ENCODE peak calls at places on chromosomes 6 and 20, in four cellular contexts. One of them, this sample, is unnamed.
A peak's percentile ranks its signal among the peaks of the same experiment; 100 is the strongest.

GRCh38 chr6:107784669-107785068 is 39.4 kb downstream of the SCML4 start:
- DNase-seq in PC-3: no peak
- DNase-seq in HCT116: no peak
- DNase-seq in astrocyte: peak; percentile 57
- DNase-seq in this sample: no peak

GRCh38 chr20:40524071-40524470 is 165.0 kb downstream of the MAFB start:
- DNase-seq in astrocyte: peak; percentile 15
- DNase-seq in PC-3: no peak
- DNase-seq in HCT116: no peak
- DNase-seq in this sample: no peak

GRCh38 chr6:162576009-162576408 is 151.6 kb downstream of the PRKN start:
- DNase-seq in astrocyte: no peak
- DNase-seq in PC-3: no peak
- DNase-seq in HCT116: no peak
- DNase-seq in this sample: no peak

GRCh38 chr6:9086331-9086730 is 651.0 kb upstream of the SLC35B3 start:
- DNase-seq in HCT116: no peak
- DNase-seq in astrocyte: no peak
- DNase-seq in PC-3: no peak
- DNase-seq in this sample: no peak

GRCh38 chr6:112562348-112563220 is 215.5 kb downstream of the RFPL4B start:
- DNase-seq in PC-3: no peak
- DNase-seq in astrocyte: peak; percentile 61
- DNase-seq in HCT116: no peak
- DNase-seq in this sample: no peak

GRCh38 chr6:121260651-121261102 is 73.6 kb downstream of the TBC1D32 start:
- DNase-seq in astrocyte: peak; percentile 60
- DNase-seq in HCT116: no peak
- DNase-seq in PC-3: no peak
- DNase-seq in this sample: no peak

GRCh38 chr6:170276369-170277057 is 14.4 kb downstream of the DLL1 start:
- DNase-seq in PC-3: no peak
- DNase-seq in HCT116: no peak
- DNase-seq in astrocyte: no peak
- DNase-seq in this sample: no peak

GRCh38 chr6:126826315-126826714 is 292.2 kb upstream of the RSPO3 start:
- DNase-seq in PC-3: no peak
- DNase-seq in astrocyte: peak; percentile 14
- DNase-seq in HCT116: no peak
- DNase-seq in this sample: no peak

GRCh38 chr20:38113401-38114325 is 51.4 kb downstream of the TGM2 start:
- DNase-seq in HCT116: peak; percentile 27
- DNase-seq in PC-3: peak; percentile 40
- DNase-seq in astrocyte: no peak
- DNase-seq in this sample: peak; percentile 21

GRCh38 chr6:16055852-16056251 is 73.0 kb upstream of the MYLIP start:
- DNase-seq in PC-3: no peak
- DNase-seq in astrocyte: no peak
- DNase-seq in HCT116: no peak
- DNase-seq in this sample: no peak

GRCh38 chr20:58113706-58114105 is 114.7 kb downstream of the ANKRD60 start:
- DNase-seq in PC-3: no peak
- DNase-seq in HCT116: no peak
- DNase-seq in astrocyte: no peak
- DNase-seq in this sample: no peak

DNA sequence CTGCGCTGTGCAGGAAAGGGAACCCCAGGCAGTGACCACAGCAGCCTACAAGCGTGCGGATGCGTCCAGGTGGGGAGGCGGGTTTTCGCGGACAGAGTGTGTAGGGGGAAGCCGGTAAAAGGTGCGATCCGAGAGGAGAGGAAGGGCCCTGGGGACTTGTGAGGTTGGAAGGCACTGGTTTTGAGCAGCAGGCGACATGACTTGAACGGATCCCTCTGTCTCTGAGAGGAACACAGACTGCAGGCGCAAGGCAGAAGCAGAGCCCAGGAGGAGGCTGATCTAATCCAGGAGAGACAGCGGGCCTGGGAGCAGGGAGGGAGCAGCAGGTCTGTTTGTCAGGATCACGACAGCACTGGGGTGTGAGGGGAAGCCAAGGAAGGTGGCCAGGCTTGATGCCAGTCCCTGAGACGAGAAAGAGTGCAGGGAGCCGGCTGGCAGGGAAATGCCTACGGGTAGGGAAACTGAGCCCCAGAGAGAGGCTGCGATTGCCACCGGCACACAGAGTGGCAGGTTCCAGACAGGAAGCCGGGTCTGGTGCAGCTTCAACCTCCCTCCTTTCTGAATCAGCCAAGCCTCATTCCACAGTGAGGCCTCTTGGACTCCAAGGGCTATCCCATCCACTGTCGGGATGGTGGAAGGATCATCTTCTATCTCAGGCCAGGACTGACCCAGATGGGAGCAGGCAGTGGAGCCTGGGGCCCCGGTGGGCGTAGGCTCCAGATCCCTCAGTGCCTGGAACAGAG is 57.1 kb downstream of the HNF4A start:
- DNase-seq in PC-3: no peak
- DNase-seq in astrocyte: no peak
- DNase-seq in HCT116: no peak
- DNase-seq in this sample: no peak
- H2AFZ ChIP-seq in PC-3: no peak overlapping the region
- H2AFZ ChIP-seq in astrocyte: no peak overlapping the region
- H2AFZ ChIP-seq in HCT116: no peak overlapping the region
- H2AFZ ChIP-seq in this sample: no peak overlapping the region

GRCh38 chr6:31112478-31112877 is at the start of gene C6orf15:
- DNase-seq in HCT116: no peak
- DNase-seq in astrocyte: no peak
- DNase-seq in PC-3: peak; percentile 39
- DNase-seq in this sample: no peak

GRCh38 chr6:31113861-31114539 is 600 bp upstream of the PSORS1C1 start:
- DNase-seq in PC-3: no peak
- DNase-seq in astrocyte: peak; percentile 38
- DNase-seq in HCT116: no peak
- DNase-seq in this sample: no peak

GRCh38 chr6:31115941-31116560 is 1.5 kb downstream of the PSORS1C1 start:
- DNase-seq in astrocyte: no peak
- DNase-seq in HCT116: no peak
- DNase-seq in PC-3: no peak
- DNase-seq in this sample: no peak

GRCh38 chr6:31114970-31115849 is 610 bp downstream of the PSORS1C1 start:
- DNase-seq in astrocyte: peak; percentile 36
- DNase-seq in HCT116: peak; percentile 58
- DNase-seq in PC-3: peak; percentile 72
- DNase-seq in this sample: no peak

DNA sequence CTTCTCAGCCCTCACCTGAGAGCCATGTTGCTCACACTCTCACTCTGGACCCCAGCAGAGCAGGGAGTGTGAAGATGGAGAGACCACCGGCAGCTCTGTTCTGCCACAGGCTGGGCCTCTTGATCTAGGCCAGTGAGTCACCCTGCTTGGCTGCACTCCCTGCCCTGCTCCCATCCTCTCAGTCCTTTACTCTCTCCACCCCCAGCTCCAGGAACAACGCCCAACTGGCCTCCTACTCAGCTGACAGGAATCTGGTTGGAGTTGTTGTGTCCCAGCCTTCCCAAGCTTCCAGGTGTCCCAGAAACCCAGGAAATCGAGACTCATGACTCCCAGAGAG is at the start of gene PSORS1C1:
- DNase-seq in astrocyte: peak; percentile 95
- DNase-seq in HCT116: peak; percentile 90
- DNase-seq in PC-3: peak; percentile 97
- DNase-seq in this sample: no peak
- H2AFZ ChIP-seq in astrocyte: peak within 1 kb of the TSS; percentile 54
- H2AFZ ChIP-seq in HCT116: peak within 1 kb of the TSS; percentile 43
- H2AFZ ChIP-seq in PC-3: peak within 1 kb of the TSS; percentile 37
- H2AFZ ChIP-seq in this sample: no peak within 1 kb of the TSS

GRCh38 chr6:133609404-133610270 is 279.3 kb upstream of the TCF21 start:
- DNase-seq in PC-3: peak; percentile 95
- DNase-seq in HCT116: peak; percentile 85
- DNase-seq in astrocyte: peak; percentile 99
- DNase-seq in this sample: no peak
- H2AFZ ChIP-seq in PC-3: no peak overlapping the region
- H2AFZ ChIP-seq in HCT116: no peak overlapping the region
- H2AFZ ChIP-seq in astrocyte: no peak overlapping the region
- H2AFZ ChIP-seq in this sample: no peak overlapping the region

GRCh38 chr6:6439778-6440177 is 119.3 kb upstream of the F13A1 start:
- DNase-seq in PC-3: no peak
- DNase-seq in HCT116: no peak
- DNase-seq in astrocyte: no peak
- DNase-seq in this sample: no peak
- H2AFZ ChIP-seq in PC-3: no peak overlapping the region
- H2AFZ ChIP-seq in HCT116: no peak overlapping the region
- H2AFZ ChIP-seq in astrocyte: no peak overlapping the region
- H2AFZ ChIP-seq in this sample: peak overlapping the region; percentile 63

DNA sequence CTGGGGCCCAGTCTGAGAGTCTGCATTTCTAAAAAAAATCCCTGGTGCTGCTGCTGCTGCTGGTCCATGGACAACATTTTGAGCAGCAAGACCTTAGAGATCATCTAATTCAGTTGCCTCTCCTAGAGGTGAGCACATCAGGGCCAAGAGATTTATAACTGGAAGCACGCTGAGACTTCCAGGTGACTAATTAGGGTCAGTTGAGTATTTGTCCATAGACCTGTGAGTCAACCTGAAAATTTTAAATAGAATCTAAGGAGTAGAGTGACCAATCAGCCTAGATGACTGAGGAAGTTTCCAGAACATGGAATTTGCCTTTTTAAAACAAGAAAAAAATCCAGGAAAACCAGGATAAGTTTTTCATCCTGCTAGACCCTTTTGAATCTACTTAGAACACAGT is 221.4 kb downstream of the PKHD1 start:
- DNase-seq in astrocyte: no peak
- DNase-seq in HCT116: no peak
- DNase-seq in PC-3: peak; percentile 81
- DNase-seq in this sample: no peak
- H2AFZ ChIP-seq in astrocyte: no peak overlapping the region
- H2AFZ ChIP-seq in HCT116: no peak overlapping the region
- H2AFZ ChIP-seq in PC-3: no peak overlapping the region
- H2AFZ ChIP-seq in this sample: no peak overlapping the region

GRCh38 chr6:19836799-19837510 is at the start of gene ID4:
- DNase-seq in astrocyte: peak; percentile 95
- DNase-seq in HCT116: no peak
- DNase-seq in PC-3: peak; percentile 12
- DNase-seq in this sample: no peak
- H2AFZ ChIP-seq in astrocyte: peak within 1 kb of the TSS; percentile 92
- H2AFZ ChIP-seq in HCT116: peak within 1 kb of the TSS; percentile 95
- H2AFZ ChIP-seq in PC-3: peak within 1 kb of the TSS; percentile 90
- H2AFZ ChIP-seq in this sample: peak within 1 kb of the TSS; percentile 83

This sample was measured in OCI-LY7.